ENCODE peak calls at places on chromosomes 7 and 10, in five cellular contexts. V is HL-60, N is MM.1S, I is ovary, H is lower lobe of right lung. Y is an unnamed sample.

GRCh38 chr10:76022366-76022765 is 590.9 kb downstream of the LRMDA start:
- DNase-seq in N (no peak), V (no peak), H (no peak), I (no peak), Y (no peak)

GRCh38 chr10:79102056-79102874 is 33.5 kb downstream of the ZMIZ1 start:
- DNase-seq in I (peak; percentile 84), V (no peak), H (no peak), N (no peak), Y (peak; percentile 76)

GRCh38 chr10:52933748-52934147 is 161.2 kb upstream of the MBL2 start:
- DNase-seq in H (no peak), V (no peak), I (no peak), N (no peak), Y (no peak)

GRCh38 chr7:159146084-159146858 is 1.6 kb upstream of the VIPR2 start:
- DNase-seq in N (no peak), H (no peak), V (no peak), I (no peak), Y (no peak)

GRCh38 chr7:117673367-117673766 is 193.5 kb downstream of the CFTR start:
- DNase-seq in H (peak; percentile 69), I (peak; percentile 7), V (no peak), N (no peak), Y (peak; percentile 37)

GRCh38 chr7:86962623-86963022 is 96.8 kb downstream of the ELAPOR2 start:
- DNase-seq in H (no peak), N (no peak), V (no peak), I (no peak), Y (no peak)

GRCh38 chr10:63515002-63515763 is 6.0 kb upstream of the REEP3 start:
- DNase-seq in H (no peak), I (no peak), V (no peak), N (no peak), Y (no peak)

GRCh38 chr7:6271694-6272371 is 591 bp downstream of the CYTH3 start:
- DNase-seq in V (no peak), N (no peak), I (peak; percentile 52), H (peak; percentile 51), Y (peak; percentile 59)

GRCh38 chr7:90178592-90179279 is 24.5 kb downstream of the STEAP1 start:
- DNase-seq in I (no peak), V (peak; percentile 17), N (peak; percentile 54), H (no peak), Y (no peak)

GRCh38 chr7:77687100-77687746 is 9.0 kb upstream of the RSBN1L start:
- DNase-seq in V (no peak), H (no peak), I (no peak), N (no peak), Y (no peak)

GRCh38 chr10:131859341-131860020 is 41.3 kb upstream of the PPP2R2D start:
- DNase-seq in I (no peak), H (peak; percentile 9), N (no peak), V (no peak), Y (peak; percentile 8)

GRCh38 chr7:159103382-159104187 is 41.1 kb downstream of the VIPR2 start:
- DNase-seq in H (peak; percentile 22), I (peak; percentile 7), N (no peak), V (no peak), Y (no peak)

DNA sequence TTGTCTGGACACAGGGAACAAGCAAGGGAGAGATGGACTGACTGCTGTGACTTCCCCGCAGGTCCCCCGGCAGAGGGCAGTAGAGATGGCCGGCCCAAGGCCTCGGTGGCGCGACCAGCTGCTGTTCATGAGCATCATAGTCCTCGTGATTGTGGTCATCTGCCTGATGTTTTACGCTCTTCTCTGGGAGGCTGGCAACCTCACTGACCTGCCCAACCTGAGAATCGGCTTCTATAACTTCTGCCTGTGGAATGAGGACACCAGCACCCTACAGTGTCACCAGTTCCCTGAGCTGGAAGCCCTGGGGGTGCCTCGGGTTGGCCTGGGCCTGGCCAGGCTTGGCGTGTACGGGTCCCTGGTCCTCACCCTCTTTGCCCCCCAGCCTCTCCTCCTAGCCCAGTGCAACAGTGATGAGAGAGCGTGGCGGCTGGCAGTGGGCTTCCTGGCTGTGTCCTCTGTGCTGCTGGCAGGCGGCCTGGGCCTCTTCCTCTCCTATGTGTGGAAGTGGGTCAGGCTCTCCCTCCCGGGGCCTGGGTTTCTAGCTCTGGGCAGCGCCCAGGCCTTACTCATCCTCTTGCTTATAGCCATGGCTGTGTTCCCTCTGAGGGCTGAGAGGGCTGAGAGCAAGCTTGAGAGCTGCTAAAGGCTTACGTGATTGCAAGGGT is 6.0 kb downstream of the CYREN start:
- DNase-seq in N (no peak), V (no peak), I (no peak), H (no peak), Y (no peak)
- H3K27ac ChIP-seq in N (no peak overlapping the region), V (no peak overlapping the region), I (no peak overlapping the region), H (peak overlapping the region; percentile 72), Y (no peak overlapping the region)

DNA sequence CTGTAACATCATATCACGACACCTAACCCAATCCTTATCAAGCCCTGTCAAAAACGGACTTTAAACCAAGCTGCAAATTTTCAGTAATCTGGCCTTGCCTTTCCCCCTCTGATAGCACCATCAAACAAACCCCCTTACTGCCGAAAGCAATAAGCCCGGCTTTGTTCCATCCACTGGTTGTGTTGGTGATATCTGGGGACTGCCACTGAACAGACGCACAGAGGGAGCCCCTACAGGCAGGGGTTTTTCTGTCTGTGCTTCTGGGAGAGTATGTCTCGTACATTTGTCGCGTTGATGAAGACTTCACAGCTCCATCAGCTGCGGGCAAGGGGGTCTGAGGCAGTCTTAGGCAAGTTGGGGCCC is 550 bp upstream of the PLAU start:
- DNase-seq in N (no peak), V (no peak), H (no peak), I (no peak), Y (no peak)
- TF ChIP-seq CTCF in N (no peak), V (no peak), H (no peak), I (no peak), Y (no peak)

DNA sequence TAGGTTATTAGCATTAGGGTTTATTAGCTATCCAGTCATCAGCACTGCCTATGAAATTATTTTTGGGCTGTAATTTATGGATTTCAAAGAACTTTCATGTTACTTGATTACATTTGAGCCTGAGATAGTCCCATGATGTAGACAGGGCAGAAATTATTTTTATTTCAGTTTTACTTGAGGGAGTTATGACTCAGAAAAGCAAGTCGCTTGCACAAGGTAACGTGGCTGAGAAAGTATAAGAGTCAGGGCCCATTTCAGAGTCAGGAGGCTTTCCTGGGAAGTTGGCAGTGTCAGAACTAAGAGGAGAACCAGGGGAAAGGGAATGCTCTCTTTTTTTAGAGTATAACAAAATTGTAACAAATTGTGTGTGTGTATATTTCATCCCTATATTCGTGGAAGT is 16.5 kb downstream of the GATA3 start:
- DNase-seq in N (no peak), I (no peak), V (no peak), H (no peak), Y (no peak)
- H3K27ac ChIP-seq in N (no peak overlapping the region), I (no peak overlapping the region), V (no peak overlapping the region), H (no peak overlapping the region), Y (no peak overlapping the region)

DNA sequence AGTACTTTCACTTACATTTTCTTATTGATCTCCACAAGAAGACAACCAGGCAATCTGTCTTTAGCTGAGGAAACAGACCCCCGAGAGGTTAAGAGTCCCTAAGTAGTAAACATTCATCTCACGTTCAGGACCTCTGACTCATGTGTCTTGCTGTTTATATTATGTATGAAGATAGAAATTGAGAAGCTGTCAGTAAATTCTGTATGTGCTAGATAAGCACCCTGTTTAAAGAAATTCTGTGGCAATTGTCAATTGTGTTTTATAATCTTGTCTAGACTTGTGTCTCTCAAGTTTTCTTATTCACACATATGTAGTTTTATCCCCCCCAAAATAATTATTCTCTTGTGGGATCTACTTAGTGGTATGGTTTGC is 14.5 kb downstream of the ADK start:
- DNase-seq in V (no peak), N (no peak), I (no peak), H (no peak), Y (no peak)
- TF ChIP-seq CTCF in V (no peak), N (no peak), I (no peak), H (no peak), Y (no peak)

GRCh38 chr10:15196335-15196834 is 27.9 kb upstream of the NMT2 start:
- DNase-seq in I (no peak), N (no peak), H (no peak), V (no peak), Y (no peak)
- H3K27ac ChIP-seq in I (no peak overlapping the region), N (no peak overlapping the region), H (no peak overlapping the region), V (no peak overlapping the region), Y (no peak overlapping the region)

GRCh38 chr10:5629789-5630436 is 36.5 kb downstream of the ASB13 start:
- DNase-seq in N (peak; percentile 83), V (no peak), I (peak; percentile 84), H (peak; percentile 83), Y (peak; percentile 75)
- TF ChIP-seq CTCF in N (peak; percentile 97), V (peak; percentile 54), I (peak; percentile 39), H (peak; percentile 93), Y (peak; percentile 91)

DNA sequence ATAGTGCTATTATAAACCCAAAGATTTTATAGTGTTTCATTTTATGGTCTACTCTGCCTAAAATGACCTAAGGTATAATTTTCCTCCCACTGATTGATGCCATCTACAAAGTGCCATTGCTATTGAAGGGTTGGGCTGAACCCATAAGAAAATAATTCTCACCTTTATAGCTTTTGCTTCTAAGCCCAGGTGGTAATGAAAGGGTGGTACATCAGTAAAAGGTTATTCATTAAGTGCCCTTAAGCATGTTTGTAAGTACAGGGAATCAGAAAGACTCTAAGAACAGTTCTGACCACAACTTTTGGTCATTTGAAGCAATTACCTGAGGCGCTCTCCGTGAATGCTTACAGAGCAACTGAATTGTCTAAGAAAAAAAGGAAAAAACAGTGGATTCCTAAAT is 1247.3 kb downstream of the NXPH1 start:
- DNase-seq in H (no peak), I (no peak), N (no peak), V (no peak), Y (no peak)
- H3K27ac ChIP-seq in H (no peak overlapping the region), I (no peak overlapping the region), N (no peak overlapping the region), V (no peak overlapping the region), Y (no peak overlapping the region)

GRCh38 chr10:86348321-86349210 is 18.0 kb downstream of the GRID1 start:
- DNase-seq in V (no peak), H (peak; percentile 43), N (no peak), I (no peak), Y (peak; percentile 62)

GRCh38 chr10:86347856-86348255 is 18.7 kb downstream of the GRID1 start:
- DNase-seq in V (no peak), N (no peak), H (peak; percentile 33), I (no peak), Y (peak; percentile 25)

GRCh38 chr10:86349940-86350630 is 16.5 kb downstream of the GRID1 start:
- DNase-seq in H (peak; percentile 37), I (no peak), N (no peak), V (no peak), Y (no peak)

GRCh38 chr10:86350897-86351296 is 15.7 kb downstream of the GRID1 start:
- DNase-seq in H (peak; percentile 24), I (no peak), N (no peak), V (no peak), Y (no peak)

GRCh38 chr10:86349474-86349873 is 17.1 kb downstream of the GRID1 start:
- DNase-seq in N (no peak), I (no peak), H (peak; percentile 10), V (no peak), Y (peak; percentile 20)
- TF ChIP-seq CTCF in N (peak; percentile 30), I (no peak), H (peak; percentile 13), V (peak; percentile 26), Y (no peak)

GRCh38 chr7:80215734-80216133 is 81.1 kb downstream of the GNAI1 start:
- DNase-seq in H (no peak), V (no peak), I (no peak), N (no peak), Y (no peak)
- H3K27ac ChIP-seq in H (no peak overlapping the region), V (no peak overlapping the region), I (no peak overlapping the region), N (no peak overlapping the region), Y (no peak overlapping the region)

GRCh38 chr10:110725809-110726641 is 81.9 kb downstream of the RBM20 start:
- DNase-seq in H (no peak), I (no peak), V (no peak), N (peak; percentile 27), Y (peak; percentile 66)
- TF ChIP-seq CTCF in H (no peak), I (no peak), V (no peak), N (peak; percentile 16), Y (no peak)